ENCODE peak calls at places on chromosome 11, in four cellular contexts. One of them, this sample, is unnamed.

GRCh38 chr11:109668973-109669634 is 247.1 kb downstream of the C11orf87 start:
- DNase-seq in K562: no peak
- DNase-seq in H1: no peak
- DNase-seq in HepG2: no peak
- DNase-seq in this sample: no peak

GRCh38 chr11:2558402-2558801 is 113.6 kb downstream of the KCNQ1 start:
- DNase-seq in H1: no peak
- DNase-seq in K562: no peak
- DNase-seq in HepG2: no peak
- DNase-seq in this sample: no peak

GRCh38 chr11:27699242-27699925 is 871 bp downstream of the BDNF start:
- DNase-seq in H1: no peak
- DNase-seq in K562: no peak
- DNase-seq in HepG2: no peak
- DNase-seq in this sample: no peak

GRCh38 chr11:102410382-102410784 is 42.2 kb downstream of the TMEM123 start:
- DNase-seq in H1: no peak
- DNase-seq in K562: no peak
- DNase-seq in HepG2: no peak
- DNase-seq in this sample: no peak

GRCh38 chr11:47306484-47306844 is 36.5 kb downstream of the MADD start:
- DNase-seq in K562: no peak
- DNase-seq in H1: no peak
- DNase-seq in HepG2: no peak
- DNase-seq in this sample: no peak

GRCh38 chr11:88529426-88529825 is 191.9 kb upstream of the CTSC start:
- DNase-seq in HepG2: no peak
- DNase-seq in H1: no peak
- DNase-seq in K562: no peak
- DNase-seq in this sample: no peak

GRCh38 chr11:12693075-12693473 is 18.9 kb downstream of the TEAD1 start:
- DNase-seq in K562: no peak
- DNase-seq in HepG2: no peak
- DNase-seq in H1: no peak
- DNase-seq in this sample: no peak

GRCh38 chr11:82261367-82261766 is 472.3 kb downstream of the FAM181B start:
- DNase-seq in HepG2: no peak
- DNase-seq in H1: no peak
- DNase-seq in K562: no peak
- DNase-seq in this sample: no peak

GRCh38 chr11:12547953-12548650 is 126.1 kb upstream of the TEAD1 start:
- DNase-seq in HepG2: no peak
- DNase-seq in H1: no peak
- DNase-seq in K562: no peak
- DNase-seq in this sample: no peak

GRCh38 chr11:2367266-2368160 is 9.6 kb upstream of the CD81 start:
- DNase-seq in HepG2: no peak
- DNase-seq in H1: no peak
- DNase-seq in K562: no peak
- DNase-seq in this sample: no peak

GRCh38 chr11:8107642-8108041 is 26.6 kb downstream of the TUB start:
- DNase-seq in HepG2: no peak
- DNase-seq in K562: no peak
- DNase-seq in H1: no peak
- DNase-seq in this sample: no peak

GRCh38 chr11:26676641-26677040 is 45.2 kb downstream of the SLC5A12 start:
- DNase-seq in K562: no peak
- DNase-seq in H1: no peak
- DNase-seq in HepG2: no peak
- DNase-seq in this sample: no peak

GRCh38 chr11:118812485-118812884 is 21.5 kb upstream of the DDX6 start:
- DNase-seq in H1: no peak
- DNase-seq in K562: peak; percentile 50
- DNase-seq in HepG2: no peak
- DNase-seq in this sample: no peak

GRCh38 chr11:112163875-112164521 is at the start of gene IL18:
- DNase-seq in K562: peak; percentile 29
- DNase-seq in H1: no peak
- DNase-seq in HepG2: no peak
- DNase-seq in this sample: no peak

GRCh38 chr11:61022311-61023085 is 51.0 kb downstream of the CD6 start:
- DNase-seq in HepG2: no peak
- DNase-seq in K562: no peak
- DNase-seq in H1: no peak
- DNase-seq in this sample: no peak

GRCh38 chr11:88689548-88690240 is 352.2 kb upstream of the CTSC start:
- DNase-seq in HepG2: no peak
- DNase-seq in H1: no peak
- DNase-seq in K562: no peak
- DNase-seq in this sample: no peak

GRCh38 chr11:105227363-105227762 is 87.8 kb upstream of the CARD18 start:
- DNase-seq in H1: no peak
- DNase-seq in HepG2: no peak
- DNase-seq in K562: no peak
- DNase-seq in this sample: no peak

GRCh38 chr11:3161720-3162409 is 3.2 kb downstream of the OSBPL5 start:
- DNase-seq in HepG2: no peak
- DNase-seq in H1: no peak
- DNase-seq in K562: no peak
- DNase-seq in this sample: no peak

GRCh38 chr11:1876361-1877063 is 15.2 kb downstream of the PRR33 start:
- DNase-seq in H1: peak; percentile 25
- DNase-seq in HepG2: peak; percentile 27
- DNase-seq in K562: peak; percentile 73
- DNase-seq in this sample: no peak

GRCh38 chr11:3164540-3165151 is 464 bp downstream of the OSBPL5 start:
- DNase-seq in H1: no peak
- DNase-seq in HepG2: no peak
- DNase-seq in K562: peak; percentile 73
- DNase-seq in this sample: no peak

GRCh38 chr11:119758291-119758690 is 29.3 kb upstream of the NECTIN1 start:
- DNase-seq in HepG2: no peak
- DNase-seq in K562: no peak
- DNase-seq in H1: no peak
- DNase-seq in this sample: no peak

GRCh38 chr11:61545341-61545740 is 35.5 kb downstream of the SYT7 start:
- DNase-seq in HepG2: no peak
- DNase-seq in K562: peak; percentile 74
- DNase-seq in H1: no peak
- DNase-seq in this sample: no peak

GRCh38 chr11:116501728-116502127 is 271.1 kb downstream of the BUD13 start:
- DNase-seq in HepG2: no peak
- DNase-seq in K562: no peak
- DNase-seq in H1: no peak
- DNase-seq in this sample: no peak

GRCh38 chr11:116500833-116501622 is 271.8 kb downstream of the BUD13 start:
- DNase-seq in K562: no peak
- DNase-seq in HepG2: no peak
- DNase-seq in H1: no peak
- DNase-seq in this sample: no peak

GRCh38 chr11:116503216-116504160 is 269.3 kb downstream of the BUD13 start:
- DNase-seq in H1: no peak
- DNase-seq in K562: no peak
- DNase-seq in HepG2: no peak
- DNase-seq in this sample: no peak

GRCh38 chr11:116504541-116505149 is 268.1 kb downstream of the BUD13 start:
- DNase-seq in K562: no peak
- DNase-seq in H1: no peak
- DNase-seq in HepG2: no peak
- DNase-seq in this sample: no peak

GRCh38 chr11:116502641-116503061 is 270.1 kb downstream of the BUD13 start:
- DNase-seq in HepG2: no peak
- DNase-seq in K562: no peak
- DNase-seq in H1: no peak
- DNase-seq in this sample: no peak
- TF ChIP-seq USF2 in HepG2: no peak
- TF ChIP-seq USF2 in K562: no peak
- TF ChIP-seq USF2 in H1: no peak
- TF ChIP-seq USF2 in this sample: no peak

GRCh38 chr11:117437791-117438130 is 110.1 kb downstream of the CEP164 start:
- DNase-seq in HepG2: no peak
- DNase-seq in H1: no peak
- DNase-seq in K562: no peak
- DNase-seq in this sample: no peak

GRCh38 chr11:117437041-117437790 is 109.6 kb downstream of the CEP164 start:
- DNase-seq in K562: no peak
- DNase-seq in HepG2: no peak
- DNase-seq in H1: no peak
- DNase-seq in this sample: no peak

GRCh38 chr11:117440258-117440657 is 112.6 kb downstream of the CEP164 start:
- DNase-seq in HepG2: no peak
- DNase-seq in H1: no peak
- DNase-seq in K562: no peak
- DNase-seq in this sample: no peak

GRCh38 chr11:117439256-117439655 is 111.6 kb downstream of the CEP164 start:
- DNase-seq in HepG2: no peak
- DNase-seq in K562: no peak
- DNase-seq in H1: no peak
- DNase-seq in this sample: no peak

DNA sequence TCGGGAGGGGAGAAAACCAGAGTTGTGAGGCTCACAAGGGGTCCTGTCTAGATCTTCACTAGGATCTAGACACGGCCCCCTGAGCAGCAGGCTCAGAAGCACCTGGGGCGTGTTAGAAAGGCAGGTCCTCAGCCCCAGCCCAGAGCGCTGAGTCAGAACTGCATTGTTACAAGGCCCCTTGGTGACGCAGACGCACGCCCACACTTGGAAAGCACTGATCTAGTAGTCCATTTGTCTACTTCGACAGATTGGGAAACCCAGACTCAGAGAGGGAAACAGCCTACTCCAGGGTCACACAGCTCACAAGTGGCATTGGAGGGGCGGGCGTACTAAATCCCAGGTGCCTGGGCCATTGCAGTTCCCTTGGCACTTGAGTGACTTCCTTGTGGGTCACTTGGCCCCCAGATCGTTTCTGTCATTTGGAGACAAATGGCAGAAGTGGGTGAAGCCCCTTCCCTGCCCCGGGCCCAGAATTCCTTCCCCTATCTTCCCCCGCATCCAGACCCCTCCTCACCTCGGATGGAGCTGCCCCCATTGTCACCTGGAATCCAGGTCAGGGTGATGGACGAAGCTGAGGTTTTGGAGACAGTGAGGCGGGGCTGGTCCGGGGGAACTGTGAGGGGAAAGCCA is 110.8 kb downstream of the CEP164 start:
- DNase-seq in HepG2: no peak
- DNase-seq in H1: no peak
- DNase-seq in K562: no peak
- DNase-seq in this sample: no peak
- TF ChIP-seq BRCA1 in HepG2: no peak
- TF ChIP-seq BRCA1 in H1: no peak
- TF ChIP-seq BRCA1 in K562: no peak
- TF ChIP-seq BRCA1 in this sample: no peak

GRCh38 chr11:69234740-69235710 is 58.9 kb upstream of the MYEOV start:
- DNase-seq in K562: peak; percentile 77
- DNase-seq in HepG2: no peak
- DNase-seq in H1: no peak
- DNase-seq in this sample: no peak
- TF ChIP-seq USF2 in K562: peak; percentile 99
- TF ChIP-seq USF2 in HepG2: no peak
- TF ChIP-seq USF2 in H1: peak; percentile 74
- TF ChIP-seq USF2 in this sample: peak; percentile 16

DNA sequence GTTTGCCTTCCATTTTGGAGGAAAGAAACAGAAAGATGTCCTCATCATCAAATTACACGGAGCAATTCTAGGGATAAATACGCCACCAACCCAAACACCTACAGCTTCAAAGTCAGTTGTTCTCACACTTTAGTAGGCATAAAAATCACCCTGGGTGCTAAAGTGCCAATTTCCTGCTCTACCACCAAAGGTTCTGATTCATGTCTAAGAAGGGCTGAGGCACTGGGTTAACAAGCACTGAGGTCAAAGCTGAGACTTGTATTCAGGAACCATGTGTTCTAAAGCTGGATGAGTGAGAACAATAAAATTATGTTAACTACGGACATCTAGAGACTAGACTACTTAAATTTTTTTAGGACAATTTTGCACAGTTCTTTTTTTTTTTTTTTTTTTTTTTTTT is 127.6 kb downstream of the MPPED2 start:
- DNase-seq in HepG2: no peak
- DNase-seq in H1: no peak
- DNase-seq in K562: no peak
- DNase-seq in this sample: no peak
- TF ChIP-seq BRCA1 in HepG2: no peak
- TF ChIP-seq BRCA1 in H1: no peak
- TF ChIP-seq BRCA1 in K562: no peak
- TF ChIP-seq BRCA1 in this sample: no peak

GRCh38 chr11:96241351-96241841 is 101.6 kb downstream of the MAML2 start:
- DNase-seq in HepG2: peak; percentile 89
- DNase-seq in H1: no peak
- DNase-seq in K562: no peak
- DNase-seq in this sample: no peak

GRCh38 chr11:96237759-96238158 is 105.2 kb downstream of the MAML2 start:
- DNase-seq in H1: no peak
- DNase-seq in K562: no peak
- DNase-seq in HepG2: peak; percentile 73
- DNase-seq in this sample: no peak

GRCh38 chr11:96242191-96242845 is 100.7 kb downstream of the MAML2 start:
- DNase-seq in K562: no peak
- DNase-seq in HepG2: no peak
- DNase-seq in H1: no peak
- DNase-seq in this sample: no peak

GRCh38 chr11:96235725-96236124 is 107.3 kb downstream of the MAML2 start:
- DNase-seq in H1: no peak
- DNase-seq in K562: no peak
- DNase-seq in HepG2: no peak
- DNase-seq in this sample: no peak

DNA sequence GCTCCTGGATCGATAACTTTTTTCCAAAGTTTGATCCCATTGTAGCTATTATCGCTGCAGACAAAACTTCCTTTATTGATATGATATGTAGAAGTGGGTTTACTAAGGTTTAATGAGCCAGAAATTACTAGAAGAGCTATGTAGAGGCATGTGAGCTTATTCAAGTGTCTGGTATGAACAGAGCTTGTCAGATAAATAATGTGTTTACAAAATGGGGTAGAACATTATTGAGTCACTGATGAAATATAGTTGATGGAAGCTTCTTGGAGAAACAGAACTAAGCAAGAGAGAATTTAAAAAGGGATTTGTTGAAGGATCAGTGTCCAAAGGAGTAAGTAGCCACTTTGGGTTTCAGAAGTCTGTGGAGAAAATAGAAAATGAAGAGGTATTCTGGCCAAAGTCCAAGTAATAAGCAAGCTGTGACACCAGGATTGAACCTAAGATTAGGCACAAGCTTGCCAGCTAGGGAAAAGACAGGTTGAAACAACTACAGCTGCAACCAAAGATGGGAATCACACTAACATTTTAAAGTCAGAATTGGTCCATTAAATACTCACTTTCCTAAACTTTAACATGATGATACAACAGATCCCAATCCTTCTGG is 104.3 kb downstream of the MAML2 start:
- DNase-seq in HepG2: no peak
- DNase-seq in K562: no peak
- DNase-seq in H1: no peak
- DNase-seq in this sample: no peak
- TF ChIP-seq USF2 in HepG2: no peak
- TF ChIP-seq USF2 in K562: no peak
- TF ChIP-seq USF2 in H1: no peak
- TF ChIP-seq USF2 in this sample: no peak

This sample was measured in GM12878.